ENCODE peak calls at places on chromosomes 13 and 19, in eight cellular contexts. One of them, this sample, is unnamed.

GRCh38 chr13:113049521-113049941 is 56.1 kb upstream of the F7 start:
- DNase-seq in uterus: no peak
- DNase-seq in upper lobe of right lung: no peak
- DNase-seq in NCI-H2029 treated with DMSO at 0.1 percent for 48 hours: no peak
- DNase-seq in stimulated activated CD8-positive, alpha-beta memory T cell treated with anti-CD3 and anti-CD28 coated beads, Interleukin-2, amount 100 ng/mL, for 1 hour: no peak
- DNase-seq in NCI-H1417: no peak
- DNase-seq in foreskin fibroblast: no peak
- DNase-seq in EL: no peak
- DNase-seq in this sample: peak; percentile 40

GRCh38 chr19:47372603-47373002 is 23.5 kb downstream of the DHX34 start:
- DNase-seq in NCI-H1417: no peak
- DNase-seq in stimulated activated CD8-positive, alpha-beta memory T cell treated with anti-CD3 and anti-CD28 coated beads, Interleukin-2, amount 100 ng/mL, for 1 hour: no peak
- DNase-seq in upper lobe of right lung: no peak
- DNase-seq in uterus: no peak
- DNase-seq in EL: no peak
- DNase-seq in NCI-H2029 treated with DMSO at 0.1 percent for 48 hours: no peak
- DNase-seq in foreskin fibroblast: no peak
- DNase-seq in this sample: no peak

GRCh38 chr19:48568345-48568886 is 16.4 kb downstream of the SULT2B1 start:
- DNase-seq in EL: peak; percentile 97
- DNase-seq in stimulated activated CD8-positive, alpha-beta memory T cell treated with anti-CD3 and anti-CD28 coated beads, Interleukin-2, amount 100 ng/mL, for 1 hour: no peak
- DNase-seq in uterus: peak; percentile 80
- DNase-seq in foreskin fibroblast: peak; percentile 84
- DNase-seq in NCI-H1417: no peak
- DNase-seq in NCI-H2029 treated with DMSO at 0.1 percent for 48 hours: peak; percentile 75
- DNase-seq in upper lobe of right lung: peak; percentile 91
- DNase-seq in this sample: peak; percentile 85

GRCh38 chr13:103287659-103288058 is 221.4 kb upstream of the SLC10A2 start:
- DNase-seq in NCI-H1417: no peak
- DNase-seq in stimulated activated CD8-positive, alpha-beta memory T cell treated with anti-CD3 and anti-CD28 coated beads, Interleukin-2, amount 100 ng/mL, for 1 hour: no peak
- DNase-seq in foreskin fibroblast: no peak
- DNase-seq in NCI-H2029 treated with DMSO at 0.1 percent for 48 hours: no peak
- DNase-seq in uterus: no peak
- DNase-seq in upper lobe of right lung: no peak
- DNase-seq in EL: no peak
- DNase-seq in this sample: no peak

GRCh38 chr19:5356428-5356827 is 15.8 kb upstream of the PTPRS start:
- DNase-seq in foreskin fibroblast: no peak
- DNase-seq in EL: no peak
- DNase-seq in NCI-H2029 treated with DMSO at 0.1 percent for 48 hours: no peak
- DNase-seq in NCI-H1417: no peak
- DNase-seq in stimulated activated CD8-positive, alpha-beta memory T cell treated with anti-CD3 and anti-CD28 coated beads, Interleukin-2, amount 100 ng/mL, for 1 hour: no peak
- DNase-seq in uterus: no peak
- DNase-seq in upper lobe of right lung: no peak
- DNase-seq in this sample: no peak

GRCh38 chr13:29595380-29596063 is at the start of gene SLC7A1:
- DNase-seq in foreskin fibroblast: peak; percentile 88
- DNase-seq in stimulated activated CD8-positive, alpha-beta memory T cell treated with anti-CD3 and anti-CD28 coated beads, Interleukin-2, amount 100 ng/mL, for 1 hour: peak; percentile 73
- DNase-seq in NCI-H1417: peak; percentile 89
- DNase-seq in uterus: peak; percentile 77
- DNase-seq in EL: peak; percentile 91
- DNase-seq in upper lobe of right lung: peak; percentile 92
- DNase-seq in NCI-H2029 treated with DMSO at 0.1 percent for 48 hours: no peak
- DNase-seq in this sample: peak; percentile 86

GRCh38 chr13:99000137-99000536 is 22.3 kb upstream of the DOCK9 start:
- DNase-seq in uterus: no peak
- DNase-seq in EL: no peak
- DNase-seq in NCI-H2029 treated with DMSO at 0.1 percent for 48 hours: no peak
- DNase-seq in foreskin fibroblast: no peak
- DNase-seq in stimulated activated CD8-positive, alpha-beta memory T cell treated with anti-CD3 and anti-CD28 coated beads, Interleukin-2, amount 100 ng/mL, for 1 hour: no peak
- DNase-seq in upper lobe of right lung: no peak
- DNase-seq in NCI-H1417: no peak
- DNase-seq in this sample: no peak

GRCh38 chr19:49468746-49469447 is 5.1 kb upstream of the FLT3LG start:
- DNase-seq in foreskin fibroblast: no peak
- DNase-seq in upper lobe of right lung: no peak
- DNase-seq in NCI-H1417: peak; percentile 99
- DNase-seq in EL: no peak
- DNase-seq in stimulated activated CD8-positive, alpha-beta memory T cell treated with anti-CD3 and anti-CD28 coated beads, Interleukin-2, amount 100 ng/mL, for 1 hour: peak; percentile 73
- DNase-seq in NCI-H2029 treated with DMSO at 0.1 percent for 48 hours: no peak
- DNase-seq in uterus: peak; percentile 61
- DNase-seq in this sample: no peak

GRCh38 chr13:84668637-84669036 is 786.4 kb upstream of the SLITRK1 start:
- DNase-seq in stimulated activated CD8-positive, alpha-beta memory T cell treated with anti-CD3 and anti-CD28 coated beads, Interleukin-2, amount 100 ng/mL, for 1 hour: no peak
- DNase-seq in upper lobe of right lung: no peak
- DNase-seq in NCI-H1417: no peak
- DNase-seq in uterus: no peak
- DNase-seq in EL: no peak
- DNase-seq in foreskin fibroblast: no peak
- DNase-seq in NCI-H2029 treated with DMSO at 0.1 percent for 48 hours: no peak
- DNase-seq in this sample: no peak

GRCh38 chr13:68078457-68078856 is 848.3 kb upstream of the PCDH9 start:
- DNase-seq in NCI-H1417: no peak
- DNase-seq in NCI-H2029 treated with DMSO at 0.1 percent for 48 hours: no peak
- DNase-seq in stimulated activated CD8-positive, alpha-beta memory T cell treated with anti-CD3 and anti-CD28 coated beads, Interleukin-2, amount 100 ng/mL, for 1 hour: no peak
- DNase-seq in upper lobe of right lung: no peak
- DNase-seq in uterus: no peak
- DNase-seq in EL: no peak
- DNase-seq in foreskin fibroblast: no peak
- DNase-seq in this sample: no peak

GRCh38 chr19:2042485-2043268 is 8.4 kb downstream of the MKNK2 start:
- DNase-seq in NCI-H2029 treated with DMSO at 0.1 percent for 48 hours: no peak
- DNase-seq in NCI-H1417: no peak
- DNase-seq in stimulated activated CD8-positive, alpha-beta memory T cell treated with anti-CD3 and anti-CD28 coated beads, Interleukin-2, amount 100 ng/mL, for 1 hour: no peak
- DNase-seq in upper lobe of right lung: peak; percentile 77
- DNase-seq in foreskin fibroblast: no peak
- DNase-seq in EL: no peak
- DNase-seq in uterus: peak; percentile 59
- DNase-seq in this sample: peak; percentile 66

GRCh38 chr13:63501702-63502101 is 2086.1 kb upstream of the PCDH20 start:
- DNase-seq in upper lobe of right lung: no peak
- DNase-seq in foreskin fibroblast: no peak
- DNase-seq in uterus: no peak
- DNase-seq in stimulated activated CD8-positive, alpha-beta memory T cell treated with anti-CD3 and anti-CD28 coated beads, Interleukin-2, amount 100 ng/mL, for 1 hour: no peak
- DNase-seq in EL: no peak
- DNase-seq in NCI-H2029 treated with DMSO at 0.1 percent for 48 hours: no peak
- DNase-seq in NCI-H1417: no peak
- DNase-seq in this sample: no peak

GRCh38 chr13:94217370-94217769 is 262.1 kb downstream of the DCT start:
- DNase-seq in stimulated activated CD8-positive, alpha-beta memory T cell treated with anti-CD3 and anti-CD28 coated beads, Interleukin-2, amount 100 ng/mL, for 1 hour: no peak
- DNase-seq in uterus: no peak
- DNase-seq in NCI-H2029 treated with DMSO at 0.1 percent for 48 hours: no peak
- DNase-seq in foreskin fibroblast: no peak
- DNase-seq in NCI-H1417: no peak
- DNase-seq in EL: peak; percentile 65
- DNase-seq in upper lobe of right lung: no peak
- DNase-seq in this sample: no peak

GRCh38 chr19:47331490-47331889 is 485 bp upstream of the C5AR2 start:
- DNase-seq in foreskin fibroblast: no peak
- DNase-seq in stimulated activated CD8-positive, alpha-beta memory T cell treated with anti-CD3 and anti-CD28 coated beads, Interleukin-2, amount 100 ng/mL, for 1 hour: no peak
- DNase-seq in uterus: no peak
- DNase-seq in NCI-H2029 treated with DMSO at 0.1 percent for 48 hours: no peak
- DNase-seq in upper lobe of right lung: no peak
- DNase-seq in NCI-H1417: no peak
- DNase-seq in EL: no peak
- DNase-seq in this sample: no peak

GRCh38 chr13:60397693-60398437 is 845 bp downstream of the TDRD3 start:
- DNase-seq in EL: peak; percentile 69
- DNase-seq in stimulated activated CD8-positive, alpha-beta memory T cell treated with anti-CD3 and anti-CD28 coated beads, Interleukin-2, amount 100 ng/mL, for 1 hour: peak; percentile 1
- DNase-seq in upper lobe of right lung: peak; percentile 88
- DNase-seq in foreskin fibroblast: peak; percentile 62
- DNase-seq in uterus: peak; percentile 49
- DNase-seq in NCI-H2029 treated with DMSO at 0.1 percent for 48 hours: no peak
- DNase-seq in NCI-H1417: peak; percentile 56
- DNase-seq in this sample: peak; percentile 83